ENCODE peak calls at places on chromosomes 16 and 17, in eight cellular contexts. Y is stimulated activated naive CD8-positive, alpha-beta T cell treated with anti-CD3 and anti-CD28 coated beads, Interleukin-15, Interleukin-2, amounts not matched to agents 100 U/mL and 50 U/mL, for 24 hours; E is NCI-H226; A is WTC11; J is hepatic stellate cell; C is CD4-positive, alpha-beta memory T cell; U is trophoblast cell; G is tibial artery. M is an unnamed sample.

GRCh38 chr16:9107025-9107970 is 15.9 kb downstream of the HAPSTR1 start:
- DNase-seq in J (peak), C (no peak), U (peak), Y (no peak), A (no peak), E (no peak), G (no peak), M (no peak)

GRCh38 chr16:49779979-49780378 is 75.9 kb downstream of the ZNF423 start:
- DNase-seq in C (no peak), U (no peak), J (no peak), A (no peak), Y (no peak), E (no peak), G (no peak), M (no peak)

GRCh38 chr16:8047711-8048110 is 542.6 kb downstream of the TMEM114 start:
- DNase-seq in C (no peak), U (no peak), J (no peak), Y (no peak), E (no peak), A (no peak), G (no peak), M (no peak)

GRCh38 chr17:72125226-72125651 is 4.4 kb downstream of the SOX9 start:
- DNase-seq in U (no peak), E (no peak), C (no peak), G (no peak), J (no peak), A (peak), Y (no peak), M (no peak)

GRCh38 chr17:6170349-6170748 is 100.2 kb downstream of the WSCD1 start:
- DNase-seq in E (no peak), G (no peak), A (no peak), C (no peak), J (no peak), Y (no peak), U (no peak), M (no peak)

GRCh38 chr17:15185625-15185991 is 79.5 kb downstream of the PMP22 start:
- DNase-seq in C (no peak), E (no peak), G (peak), U (no peak), Y (no peak), J (peak), A (no peak), M (no peak)

GRCh38 chr17:52827526-52827925 is 669.0 kb upstream of the CA10 start:
- DNase-seq in E (no peak), J (no peak), G (no peak), A (no peak), C (no peak), U (no peak), Y (no peak), M (no peak)

GRCh38 chr17:79033741-79034501 is 10.0 kb downstream of the C1QTNF1 start:
- DNase-seq in U (no peak), C (no peak), Y (no peak), E (no peak), A (no peak), G (peak), J (no peak), M (peak)

GRCh38 chr17:71546369-71546864 is 574.4 kb upstream of the SOX9 start:
- DNase-seq in Y (no peak), G (no peak), U (no peak), E (no peak), A (no peak), J (no peak), C (no peak), M (no peak)

GRCh38 chr17:60043846-60044245 is 34.9 kb downstream of the HEATR6 start:
- DNase-seq in G (no peak), A (no peak), J (no peak), Y (no peak), E (no peak), C (no peak), U (peak), M (no peak)

GRCh38 chr16:66188786-66189725 is 177.4 kb upstream of the CDH5 start:
- DNase-seq in J (peak), G (peak), C (no peak), Y (no peak), E (no peak), U (no peak), A (no peak), M (no peak)

GRCh38 chr16:14496047-14496770 is 133.9 kb downstream of the PARN start:
- DNase-seq in G (no peak), E (no peak), J (no peak), U (no peak), A (no peak), C (no peak), Y (no peak), M (no peak)

GRCh38 chr17:77507116-77507885 is 366.5 kb downstream of the SEC14L1 start:
- DNase-seq in A (peak), E (no peak), G (peak), C (no peak), J (no peak), U (no peak), Y (no peak), M (peak)

GRCh38 chr17:7838291-7839075 is 4.5 kb downstream of the KDM6B start:
- DNase-seq in A (no peak), C (no peak), Y (no peak), J (peak), E (peak), U (no peak), G (peak), M (peak)

GRCh38 chr17:7882068-7882467 is 6.5 kb upstream of the CHD3 start:
- DNase-seq in U (no peak), C (no peak), E (no peak), Y (no peak), A (no peak), G (no peak), J (no peak), M (peak)

M was measured in NCI-H1694 treated with DMSO at 0.1 percent for 48 hours.